ENCODE peak calls at places on chromosomes 16 and 17, in eight cellular contexts. H is adrenal gland; Z is ovary; O is stimulated activated CD4-positive, alpha-beta T cell treated with anti-CD3 and anti-CD28 coated beads, Interleukin-1b, Interleukin-23, amount 100 ng/mL, for 1 hour; A is GM12892; B is iPS-NIHi11; Y is posterior vena cava; I is HEK293T. T is an unnamed sample.

GRCh38 chr16:5642470-5642869 is 544.9 kb upstream of the EEF2KMT start:
- DNase-seq in H (no peak), Z (no peak), O (no peak), A (no peak), B (no peak), Y (no peak), I (no peak), T (no peak)

GRCh38 chr16:69176033-69176780 is 10.8 kb upstream of the SNTB2 start:
- DNase-seq in H (no peak), Z (no peak), O (no peak), A (no peak), B (no peak), Y (no peak), I (no peak), T (no peak)

GRCh38 chr16:49382916-49383315 is 9.3 kb downstream of the C16orf78 start:
- DNase-seq in H (no peak), Z (no peak), O (no peak), A (no peak), B (peak), Y (no peak), I (peak), T (peak)

GRCh38 chr16:3035972-3036725 is 595 bp downstream of the BICDL2 start:
- DNase-seq in H (no peak), Z (no peak), O (no peak), A (no peak), B (peak), Y (no peak), I (no peak), T (no peak)

GRCh38 chr17:40062347-40063033 is at the start of gene THRA:
- DNase-seq in H (peak), Z (peak), O (peak), A (peak), B (peak), Y (peak), I (peak), T (peak)

GRCh38 chr17:2709173-2709661 is 2.3 kb downstream of the CLUH start:
- DNase-seq in H (peak), Z (peak), O (no peak), A (peak), B (peak), Y (peak), I (no peak), T (no peak)

GRCh38 chr16:75320435-75320834 is 69.0 kb upstream of the BCAR1 start:
- DNase-seq in H (peak), Z (no peak), O (no peak), A (no peak), B (no peak), Y (no peak), I (no peak), T (no peak)

GRCh38 chr17:33515974-33516373 is 222.9 kb upstream of the ASIC2 start:
- DNase-seq in H (peak), Z (no peak), O (no peak), A (no peak), B (no peak), Y (no peak), I (no peak), T (no peak)

GRCh38 chr16:69482410-69482951 is 58.1 kb downstream of the CYB5B start:
- DNase-seq in H (peak), Z (peak), O (no peak), A (no peak), B (no peak), Y (peak), I (no peak), T (no peak)

GRCh38 chr16:12110361-12111107 is 134.0 kb downstream of the SNX29 start:
- DNase-seq in H (no peak), Z (no peak), O (no peak), A (no peak), B (no peak), Y (peak), I (no peak), T (no peak)

GRCh38 chr16:58345574-58346354 is 46.5 kb upstream of the GINS3 start:
- DNase-seq in H (no peak), Z (no peak), O (no peak), A (no peak), B (no peak), Y (no peak), I (no peak), T (no peak)

GRCh38 chr17:882827-883585 is 96.6 kb downstream of the NXN start:
- DNase-seq in H (peak), Z (peak), O (no peak), A (no peak), B (peak), Y (no peak), I (no peak), T (no peak)

GRCh38 chr17:38628441-38628840 is 22.7 kb upstream of the SRCIN1 start:
- DNase-seq in H (no peak), Z (no peak), O (no peak), A (no peak), B (peak), Y (peak), I (peak), T (peak)

GRCh38 chr17:72445055-72445991 is 324.5 kb downstream of the SOX9 start:
- DNase-seq in H (no peak), Z (no peak), O (no peak), A (no peak), B (no peak), Y (no peak), I (no peak), T (no peak)

GRCh38 chr16:27712251-27712711 is 162.3 kb downstream of the KATNIP start:
- DNase-seq in H (no peak), Z (no peak), O (no peak), A (no peak), B (no peak), Y (peak), I (no peak), T (no peak)

GRCh38 chr17:45574376-45574775 is 83.9 kb upstream of the PLEKHM1 start:
- DNase-seq in H (no peak), Z (no peak), O (no peak), A (no peak), B (no peak), Y (no peak), I (no peak), T (no peak)

GRCh38 chr17:80270104-80270503 is 9.5 kb downstream of the RNF213 start:
- DNase-seq in H (peak), Z (no peak), O (no peak), A (no peak), B (peak), Y (no peak), I (no peak), T (peak)

GRCh38 chr17:40986920-40987319 is 2.8 kb upstream of the KRT40 start:
- DNase-seq in H (no peak), Z (no peak), O (no peak), A (no peak), B (no peak), Y (no peak), I (no peak), T (no peak)

GRCh38 chr17:10182785-10183184 is 15.6 kb downstream of the GAS7 start:
- DNase-seq in H (no peak), Z (no peak), O (no peak), A (no peak), B (no peak), Y (no peak), I (no peak), T (no peak)

T was measured in WERI-Rb-1.